ENCODE peak calls at places on chromosomes 5 and 9, in eight cellular contexts. One of them, this sample, is unnamed.

GRCh38 chr5:116415182-116415581 is 159.4 kb downstream of the SEMA6A start:
- DNase-seq in brain microvascular endothelial cell: no peak
- DNase-seq in coronary artery: no peak
- DNase-seq in cardiac muscle cell: no peak
- DNase-seq in right cardiac atrium: peak
- DNase-seq in lung: no peak
- DNase-seq in keratinocyte: no peak
- DNase-seq in osteoblast: no peak
- DNase-seq in this sample: no peak

GRCh38 chr9:112005939-112006338 is 109.3 kb downstream of the UGCG start:
- DNase-seq in brain microvascular endothelial cell: no peak
- DNase-seq in coronary artery: no peak
- DNase-seq in cardiac muscle cell: no peak
- DNase-seq in right cardiac atrium: no peak
- DNase-seq in lung: no peak
- DNase-seq in keratinocyte: no peak
- DNase-seq in osteoblast: no peak
- DNase-seq in this sample: no peak

GRCh38 chr5:174324680-174325079 is 279.2 kb downstream of the NSG2 start:
- DNase-seq in brain microvascular endothelial cell: no peak
- DNase-seq in coronary artery: no peak
- DNase-seq in cardiac muscle cell: peak
- DNase-seq in right cardiac atrium: no peak
- DNase-seq in lung: no peak
- DNase-seq in keratinocyte: no peak
- DNase-seq in osteoblast: no peak
- DNase-seq in this sample: no peak

GRCh38 chr9:113879318-113879717 is 3.2 kb downstream of the ZNF618 start:
- DNase-seq in brain microvascular endothelial cell: no peak
- DNase-seq in coronary artery: no peak
- DNase-seq in cardiac muscle cell: no peak
- DNase-seq in right cardiac atrium: no peak
- DNase-seq in lung: no peak
- DNase-seq in keratinocyte: no peak
- DNase-seq in osteoblast: no peak
- DNase-seq in this sample: no peak

GRCh38 chr9:135075234-135076142 is 12.0 kb upstream of the OLFM1 start:
- DNase-seq in brain microvascular endothelial cell: no peak
- DNase-seq in coronary artery: peak
- DNase-seq in cardiac muscle cell: peak
- DNase-seq in right cardiac atrium: peak
- DNase-seq in lung: peak
- DNase-seq in keratinocyte: no peak
- DNase-seq in osteoblast: peak
- DNase-seq in this sample: peak

GRCh38 chr9:115202181-115202580 is 84.2 kb upstream of the TNC start:
- DNase-seq in brain microvascular endothelial cell: no peak
- DNase-seq in coronary artery: no peak
- DNase-seq in cardiac muscle cell: no peak
- DNase-seq in right cardiac atrium: no peak
- DNase-seq in lung: no peak
- DNase-seq in keratinocyte: no peak
- DNase-seq in osteoblast: no peak
- DNase-seq in this sample: no peak

GRCh38 chr9:134965851-134966250 is 48.1 kb upstream of the FCN1 start:
- DNase-seq in brain microvascular endothelial cell: no peak
- DNase-seq in coronary artery: no peak
- DNase-seq in cardiac muscle cell: no peak
- DNase-seq in right cardiac atrium: peak
- DNase-seq in lung: no peak
- DNase-seq in keratinocyte: no peak
- DNase-seq in osteoblast: peak
- DNase-seq in this sample: no peak

GRCh38 chr5:56506586-56506985 is 273.5 kb upstream of the ANKRD55 start:
- DNase-seq in brain microvascular endothelial cell: peak
- DNase-seq in coronary artery: no peak
- DNase-seq in cardiac muscle cell: no peak
- DNase-seq in right cardiac atrium: no peak
- DNase-seq in lung: no peak
- DNase-seq in keratinocyte: no peak
- DNase-seq in osteoblast: no peak
- DNase-seq in this sample: no peak

DNA sequence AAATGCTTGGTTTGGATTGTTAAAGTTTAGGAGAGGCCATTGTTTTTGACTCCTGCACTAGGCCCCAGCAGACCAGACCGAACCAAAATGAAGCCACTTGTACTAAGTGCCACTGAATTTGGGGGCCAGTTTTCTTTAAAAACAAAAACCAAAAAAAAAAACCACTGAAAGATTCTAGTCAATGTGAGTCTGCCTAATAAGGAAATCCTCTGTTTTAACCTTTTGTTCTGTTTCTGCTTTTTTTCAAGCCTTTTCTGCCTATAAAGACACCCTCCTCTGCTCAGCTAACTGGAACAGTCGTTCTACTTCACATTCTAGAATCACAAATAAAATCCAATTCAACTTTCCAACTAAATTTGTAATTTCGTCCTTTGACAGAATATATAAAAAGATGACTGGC is 64.9 kb downstream of the SERINC5 start:
- DNase-seq in brain microvascular endothelial cell: no peak
- DNase-seq in coronary artery: no peak
- DNase-seq in cardiac muscle cell: no peak
- DNase-seq in right cardiac atrium: no peak
- DNase-seq in lung: no peak
- DNase-seq in keratinocyte: no peak
- DNase-seq in osteoblast: no peak
- DNase-seq in this sample: no peak
- H3K27ac ChIP-seq in brain microvascular endothelial cell: no peak
- H3K27ac ChIP-seq in coronary artery: no peak
- H3K27ac ChIP-seq in cardiac muscle cell: peak
- H3K27ac ChIP-seq in right cardiac atrium: no peak
- H3K27ac ChIP-seq in lung: no peak
- H3K27ac ChIP-seq in keratinocyte: no peak
- H3K27ac ChIP-seq in osteoblast: no peak
- H3K27ac ChIP-seq in this sample: peak

DNA sequence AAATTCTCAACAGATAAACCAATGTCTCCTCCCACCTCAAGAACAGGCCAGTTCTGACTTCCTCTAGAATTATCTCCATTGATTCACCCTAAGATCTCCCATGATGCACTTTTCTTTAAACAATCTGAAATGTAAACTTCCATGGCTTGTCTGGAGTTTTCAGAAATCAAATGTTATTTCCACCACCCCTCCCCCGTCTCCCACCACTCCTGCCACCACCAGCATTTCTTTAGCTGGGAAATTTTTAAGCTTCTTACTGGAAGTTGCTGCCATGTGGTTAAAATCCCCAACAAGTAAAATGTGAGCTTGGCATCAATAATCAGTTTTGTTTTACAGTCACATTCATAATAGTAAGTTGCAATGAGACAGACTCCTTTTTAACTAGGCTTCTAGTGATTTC is 32.8 kb upstream of the BASP1 start:
- DNase-seq in brain microvascular endothelial cell: no peak
- DNase-seq in coronary artery: no peak
- DNase-seq in cardiac muscle cell: peak
- DNase-seq in right cardiac atrium: no peak
- DNase-seq in lung: no peak
- DNase-seq in keratinocyte: no peak
- DNase-seq in osteoblast: no peak
- DNase-seq in this sample: no peak
- H3K27ac ChIP-seq in brain microvascular endothelial cell: no peak
- H3K27ac ChIP-seq in coronary artery: no peak
- H3K27ac ChIP-seq in cardiac muscle cell: no peak
- H3K27ac ChIP-seq in right cardiac atrium: no peak
- H3K27ac ChIP-seq in lung: no peak
- H3K27ac ChIP-seq in keratinocyte: no peak
- H3K27ac ChIP-seq in osteoblast: peak
- H3K27ac ChIP-seq in this sample: no peak

GRCh38 chr5:66742083-66742895 is 146.1 kb downstream of the MAST4 start:
- DNase-seq in brain microvascular endothelial cell: peak
- DNase-seq in coronary artery: no peak
- DNase-seq in cardiac muscle cell: no peak
- DNase-seq in right cardiac atrium: peak
- DNase-seq in lung: peak
- DNase-seq in keratinocyte: no peak
- DNase-seq in osteoblast: no peak
- DNase-seq in this sample: peak

GRCh38 chr5:66744040-66744439 is 147.8 kb downstream of the MAST4 start:
- DNase-seq in brain microvascular endothelial cell: peak
- DNase-seq in coronary artery: no peak
- DNase-seq in cardiac muscle cell: peak
- DNase-seq in right cardiac atrium: peak
- DNase-seq in lung: no peak
- DNase-seq in keratinocyte: no peak
- DNase-seq in osteoblast: peak
- DNase-seq in this sample: no peak

GRCh38 chr5:66741394-66741793 is 145.2 kb downstream of the MAST4 start:
- DNase-seq in brain microvascular endothelial cell: no peak
- DNase-seq in coronary artery: no peak
- DNase-seq in cardiac muscle cell: no peak
- DNase-seq in right cardiac atrium: no peak
- DNase-seq in lung: peak
- DNase-seq in keratinocyte: no peak
- DNase-seq in osteoblast: no peak
- DNase-seq in this sample: no peak

GRCh38 chr5:66743344-66743743 is 147.2 kb downstream of the MAST4 start:
- DNase-seq in brain microvascular endothelial cell: no peak
- DNase-seq in coronary artery: no peak
- DNase-seq in cardiac muscle cell: no peak
- DNase-seq in right cardiac atrium: peak
- DNase-seq in lung: no peak
- DNase-seq in keratinocyte: no peak
- DNase-seq in osteoblast: no peak
- DNase-seq in this sample: no peak

GRCh38 chr5:66742896-66743247 is 146.7 kb downstream of the MAST4 start:
- DNase-seq in brain microvascular endothelial cell: no peak
- DNase-seq in coronary artery: no peak
- DNase-seq in cardiac muscle cell: no peak
- DNase-seq in right cardiac atrium: peak
- DNase-seq in lung: no peak
- DNase-seq in keratinocyte: no peak
- DNase-seq in osteoblast: no peak
- DNase-seq in this sample: no peak
- H3K27ac ChIP-seq in brain microvascular endothelial cell: no peak
- H3K27ac ChIP-seq in coronary artery: no peak
- H3K27ac ChIP-seq in cardiac muscle cell: no peak
- H3K27ac ChIP-seq in right cardiac atrium: no peak
- H3K27ac ChIP-seq in lung: peak
- H3K27ac ChIP-seq in keratinocyte: no peak
- H3K27ac ChIP-seq in osteoblast: no peak
- H3K27ac ChIP-seq in this sample: no peak

DNA sequence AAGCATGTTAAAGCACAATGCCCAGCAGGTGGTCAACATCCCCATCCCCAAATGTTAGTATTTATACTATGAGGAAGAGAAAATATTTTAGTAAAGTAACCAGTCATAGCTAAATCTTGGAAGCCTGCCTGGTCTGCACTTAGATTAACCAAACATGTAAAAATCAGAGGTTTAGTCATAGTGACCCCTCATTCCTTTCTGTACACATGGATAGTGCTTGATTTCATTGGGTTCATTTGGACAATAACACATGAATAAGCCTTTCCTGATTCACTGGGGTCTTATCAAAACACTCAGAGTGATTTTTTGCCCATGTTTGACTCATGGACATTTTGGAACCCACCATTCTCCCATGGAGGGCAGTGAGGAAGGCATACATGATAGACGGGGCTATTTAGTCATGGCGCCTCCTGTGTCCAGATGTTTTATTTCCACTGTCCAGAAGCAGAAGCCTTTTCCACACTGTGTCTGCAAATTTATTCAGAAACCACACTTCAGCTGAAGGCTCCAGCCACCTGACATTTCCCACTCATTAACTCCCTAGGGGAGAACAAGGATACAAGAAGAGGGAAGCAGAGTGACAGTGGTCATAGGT is 32.5 kb downstream of the OR1J1 start:
- DNase-seq in brain microvascular endothelial cell: peak
- DNase-seq in coronary artery: no peak
- DNase-seq in cardiac muscle cell: peak
- DNase-seq in right cardiac atrium: no peak
- DNase-seq in lung: no peak
- DNase-seq in keratinocyte: no peak
- DNase-seq in osteoblast: peak
- DNase-seq in this sample: no peak
- H3K27ac ChIP-seq in brain microvascular endothelial cell: peak
- H3K27ac ChIP-seq in coronary artery: no peak
- H3K27ac ChIP-seq in cardiac muscle cell: no peak
- H3K27ac ChIP-seq in right cardiac atrium: no peak
- H3K27ac ChIP-seq in lung: no peak
- H3K27ac ChIP-seq in keratinocyte: no peak
- H3K27ac ChIP-seq in osteoblast: peak
- H3K27ac ChIP-seq in this sample: no peak

GRCh38 chr9:133677126-133678010 is 41.2 kb downstream of the DBH start:
- DNase-seq in brain microvascular endothelial cell: no peak
- DNase-seq in coronary artery: no peak
- DNase-seq in cardiac muscle cell: no peak
- DNase-seq in right cardiac atrium: peak
- DNase-seq in lung: no peak
- DNase-seq in keratinocyte: no peak
- DNase-seq in osteoblast: no peak
- DNase-seq in this sample: no peak
- H3K27ac ChIP-seq in brain microvascular endothelial cell: no peak
- H3K27ac ChIP-seq in coronary artery: no peak
- H3K27ac ChIP-seq in cardiac muscle cell: no peak
- H3K27ac ChIP-seq in right cardiac atrium: no peak
- H3K27ac ChIP-seq in lung: no peak
- H3K27ac ChIP-seq in keratinocyte: no peak
- H3K27ac ChIP-seq in osteoblast: no peak
- H3K27ac ChIP-seq in this sample: no peak

GRCh38 chr9:35690447-35691324 is 961 bp upstream of the TPM2 start:
- DNase-seq in brain microvascular endothelial cell: peak
- DNase-seq in coronary artery: peak
- DNase-seq in cardiac muscle cell: peak
- DNase-seq in right cardiac atrium: peak
- DNase-seq in lung: peak
- DNase-seq in keratinocyte: no peak
- DNase-seq in osteoblast: peak
- DNase-seq in this sample: no peak

GRCh38 chr9:35688558-35689350 is 971 bp downstream of the TPM2 start:
- DNase-seq in brain microvascular endothelial cell: peak
- DNase-seq in coronary artery: no peak
- DNase-seq in cardiac muscle cell: peak
- DNase-seq in right cardiac atrium: no peak
- DNase-seq in lung: no peak
- DNase-seq in keratinocyte: no peak
- DNase-seq in osteoblast: peak
- DNase-seq in this sample: no peak

GRCh38 chr9:35689351-35689600 is 449 bp downstream of the TPM2 start:
- DNase-seq in brain microvascular endothelial cell: no peak
- DNase-seq in coronary artery: no peak
- DNase-seq in cardiac muscle cell: no peak
- DNase-seq in right cardiac atrium: no peak
- DNase-seq in lung: no peak
- DNase-seq in keratinocyte: no peak
- DNase-seq in osteoblast: no peak
- DNase-seq in this sample: no peak

GRCh38 chr9:35691325-35691631 is 1.6 kb upstream of the TPM2 start:
- DNase-seq in brain microvascular endothelial cell: no peak
- DNase-seq in coronary artery: no peak
- DNase-seq in cardiac muscle cell: no peak
- DNase-seq in right cardiac atrium: no peak
- DNase-seq in lung: no peak
- DNase-seq in keratinocyte: no peak
- DNase-seq in osteoblast: peak
- DNase-seq in this sample: peak

GRCh38 chr9:35689601-35690446 is at the start of gene TPM2:
- DNase-seq in brain microvascular endothelial cell: peak
- DNase-seq in coronary artery: peak
- DNase-seq in cardiac muscle cell: peak
- DNase-seq in right cardiac atrium: peak
- DNase-seq in lung: peak
- DNase-seq in keratinocyte: no peak
- DNase-seq in osteoblast: peak
- DNase-seq in this sample: no peak
- H3K27ac ChIP-seq in brain microvascular endothelial cell: peak
- H3K27ac ChIP-seq in coronary artery: peak
- H3K27ac ChIP-seq in cardiac muscle cell: peak
- H3K27ac ChIP-seq in right cardiac atrium: peak
- H3K27ac ChIP-seq in lung: peak
- H3K27ac ChIP-seq in keratinocyte: peak
- H3K27ac ChIP-seq in osteoblast: peak
- H3K27ac ChIP-seq in this sample: peak